ENCODE peak calls at places on chromosomes 12 and 14, in four cellular contexts. W, G, H and T are unnamed samples.

GRCh38 chr12:18467636-18468520 is 206.6 kb downstream of the PIK3C2G start:
- DNase-seq in W (no peak), G (no peak), H (no peak), T (no peak)

GRCh38 chr12:109127533-109128242 is 11.3 kb downstream of the ACACB start:
- DNase-seq in W (no peak), G (no peak), H (no peak), T (no peak)

GRCh38 chr14:51609987-51610283 is 41.8 kb upstream of the FRMD6 start:
- DNase-seq in W (no peak), G (no peak), H (no peak), T (peak)

GRCh38 chr14:90445011-90445410 is 48.2 kb downstream of the CALM1 start:
- DNase-seq in W (no peak), G (no peak), H (no peak), T (no peak)

GRCh38 chr14:72401632-72402428 is 469.6 kb downstream of the RGS6 start:
- DNase-seq in W (no peak), G (no peak), H (no peak), T (no peak)

GRCh38 chr14:50830044-50830931 is 674 bp downstream of the NIN start:
- DNase-seq in W (peak), G (peak), H (peak), T (peak)

GRCh38 chr12:196436-196835 is 17.5 kb downstream of the SLC6A12 start:
- DNase-seq in W (no peak), G (no peak), H (no peak), T (no peak)

GRCh38 chr12:56061982-56062381 is 18.0 kb upstream of the ERBB3 start:
- DNase-seq in W (no peak), G (no peak), H (no peak), T (no peak)

GRCh38 chr12:105524961-105525360 is 194.5 kb downstream of the C12orf75 start:
- DNase-seq in W (no peak), G (no peak), H (no peak), T (no peak)

GRCh38 chr14:63435838-63436237 is 107.3 kb downstream of the PPP2R5E start:
- DNase-seq in W (peak), G (no peak), H (no peak), T (no peak)

GRCh38 chr14:31229638-31230229 is 22.1 kb upstream of the HECTD1 start:
- DNase-seq in W (peak), G (no peak), H (no peak), T (peak)

GRCh38 chr14:58878740-58879139 is 241.0 kb downstream of the DACT1 start:
- DNase-seq in W (no peak), G (no peak), H (no peak), T (no peak)

GRCh38 chr14:60245316-60246177 is 3.5 kb upstream of the PPM1A start:
- DNase-seq in W (no peak), G (no peak), H (no peak), T (no peak)

GRCh38 chr12:49585477-49586445 is 17.8 kb upstream of the MCRS1 start:
- DNase-seq in W (no peak), G (no peak), H (no peak), T (no peak)

GRCh38 chr12:116398193-116398592 is 120.7 kb upstream of the MED13L start:
- DNase-seq in W (no peak), G (no peak), H (no peak), T (no peak)

GRCh38 chr14:45610303-45610702 is 357.3 kb upstream of the MIS18BP1 start:
- DNase-seq in W (no peak), G (no peak), H (no peak), T (no peak)

GRCh38 chr12:32025906-32026305 is 66.7 kb downstream of the RESF1 start:
- DNase-seq in W (peak), G (no peak), H (no peak), T (no peak)

GRCh38 chr12:3998968-3999792 is 126.0 kb upstream of the PARP11 start:
- DNase-seq in W (no peak), G (no peak), H (no peak), T (no peak)

GRCh38 chr12:99057670-99058069 is 412.6 kb downstream of the APAF1 start:
- DNase-seq in W (no peak), G (no peak), H (no peak), T (no peak)

GRCh38 chr12:126271138-126271537 is 1205.9 kb downstream of the AACS start:
- DNase-seq in W (no peak), G (no peak), H (no peak), T (no peak)

GRCh38 chr12:10031771-10032175 is 1.3 kb downstream of the CLEC9A start:
- DNase-seq in W (no peak), G (no peak), H (no peak), T (no peak)

GRCh38 chr12:58363971-58364370 is 422.6 kb downstream of the ATP23 start:
- DNase-seq in W (no peak), G (no peak), H (no peak), T (no peak)

GRCh38 chr14:101715209-101716076 is 46.1 kb upstream of the PPP2R5C start:
- DNase-seq in W (peak), G (no peak), H (no peak), T (no peak)

GRCh38 chr12:99771659-99772058 is 124.1 kb downstream of the GARIN6 start:
- DNase-seq in W (no peak), G (no peak), H (no peak), T (no peak)

GRCh38 chr12:116121453-116121871 is 156.0 kb downstream of the MED13L start:
- DNase-seq in W (no peak), G (no peak), H (no peak), T (no peak)

GRCh38 chr12:46660276-46660675 is 165.5 kb downstream of the SLC38A4 start:
- DNase-seq in W (no peak), G (no peak), H (no peak), T (peak)

GRCh38 chr12:59736786-59737185 is 141.0 kb downstream of the SLC16A7 start:
- DNase-seq in W (no peak), G (peak), H (no peak), T (peak)

DNA sequence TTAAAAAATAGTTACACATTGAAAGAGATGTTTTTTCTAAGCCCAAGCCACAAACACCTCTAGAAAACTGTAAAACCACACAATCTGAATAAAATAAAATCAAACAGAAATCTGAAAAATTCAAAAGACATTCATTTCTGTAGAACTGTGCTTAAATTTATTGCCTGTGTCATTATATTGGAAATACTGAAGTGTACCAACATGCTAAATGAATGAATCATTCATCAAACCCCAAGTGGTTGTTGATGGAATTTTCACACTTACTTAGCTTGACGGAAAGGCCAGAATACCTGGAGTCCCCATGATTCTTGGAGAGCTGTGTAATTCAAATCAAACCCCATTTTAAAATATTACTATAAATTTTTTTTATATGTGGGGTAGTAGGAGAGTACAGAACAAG is 2.7 kb downstream of the KITLG start:
- DNase-seq in W (no peak), G (no peak), H (no peak), T (no peak)
- TF ChIP-seq CTCF in W (no peak), G (peak), H (peak), T (no peak)

GRCh38 chr14:92928258-92928629 is 5.3 kb downstream of the CHGA start:
- DNase-seq in W (no peak), G (no peak), H (no peak), T (no peak)
- TF ChIP-seq CTCF in W (no peak), G (no peak), H (no peak), T (no peak)

DNA sequence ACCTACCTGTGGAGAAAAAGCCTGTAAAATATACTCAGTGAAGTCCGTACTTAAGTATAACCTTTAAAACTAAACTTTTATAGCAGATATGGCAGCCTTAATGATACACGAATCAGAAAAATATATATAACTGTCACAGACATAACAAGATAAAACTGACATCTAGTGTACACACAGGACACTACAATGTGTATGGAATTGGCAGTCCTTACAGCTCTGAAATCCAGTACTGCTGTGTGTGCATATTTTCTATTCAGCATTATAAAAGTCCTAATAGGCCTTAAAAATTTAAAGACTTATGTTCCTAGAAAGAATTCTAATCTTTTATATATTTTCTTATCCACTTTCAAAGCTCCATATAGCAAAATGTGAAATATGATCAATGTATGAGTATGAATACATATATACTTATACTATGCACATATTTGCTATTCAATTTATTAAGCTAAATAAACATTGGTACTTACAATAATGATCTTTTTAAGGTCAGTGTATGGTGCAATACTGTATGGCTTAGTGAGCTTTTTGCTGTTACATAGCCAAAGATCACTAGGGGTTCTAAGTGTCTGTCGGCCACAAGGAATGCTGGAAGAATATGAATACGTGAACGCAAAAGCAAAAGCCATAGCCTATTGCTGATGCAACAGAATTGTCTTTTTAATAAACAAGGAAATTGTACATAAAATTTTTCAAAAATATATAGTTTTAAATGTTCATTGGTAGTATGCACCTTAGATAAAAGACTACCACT is 69.2 kb downstream of the C2CD5 start:
- DNase-seq in W (no peak), G (no peak), H (no peak), T (no peak)
- TF ChIP-seq CTCF in W (no peak), G (no peak), H (no peak), T (no peak)

GRCh38 chr14:61280526-61281185 is 482 bp downstream of the TMEM30B start:
- DNase-seq in W (peak), G (peak), H (peak), T (no peak)
- TF ChIP-seq CTCF in W (no peak), G (peak), H (peak), T (no peak)

GRCh38 chr12:52022841-52023181 is 16.1 kb downstream of the TAMALIN start:
- DNase-seq in W (no peak), G (no peak), H (no peak), T (no peak)

GRCh38 chr12:52023182-52023975 is 16.6 kb downstream of the TAMALIN start:
- DNase-seq in W (peak), G (peak), H (peak), T (peak)

GRCh38 chr12:52025301-52026172 is 18.8 kb downstream of the TAMALIN start:
- DNase-seq in W (peak), G (peak), H (peak), T (peak)

GRCh38 chr12:52026267-52026666 is 19.5 kb downstream of the TAMALIN start:
- DNase-seq in W (no peak), G (no peak), H (no peak), T (no peak)

DNA sequence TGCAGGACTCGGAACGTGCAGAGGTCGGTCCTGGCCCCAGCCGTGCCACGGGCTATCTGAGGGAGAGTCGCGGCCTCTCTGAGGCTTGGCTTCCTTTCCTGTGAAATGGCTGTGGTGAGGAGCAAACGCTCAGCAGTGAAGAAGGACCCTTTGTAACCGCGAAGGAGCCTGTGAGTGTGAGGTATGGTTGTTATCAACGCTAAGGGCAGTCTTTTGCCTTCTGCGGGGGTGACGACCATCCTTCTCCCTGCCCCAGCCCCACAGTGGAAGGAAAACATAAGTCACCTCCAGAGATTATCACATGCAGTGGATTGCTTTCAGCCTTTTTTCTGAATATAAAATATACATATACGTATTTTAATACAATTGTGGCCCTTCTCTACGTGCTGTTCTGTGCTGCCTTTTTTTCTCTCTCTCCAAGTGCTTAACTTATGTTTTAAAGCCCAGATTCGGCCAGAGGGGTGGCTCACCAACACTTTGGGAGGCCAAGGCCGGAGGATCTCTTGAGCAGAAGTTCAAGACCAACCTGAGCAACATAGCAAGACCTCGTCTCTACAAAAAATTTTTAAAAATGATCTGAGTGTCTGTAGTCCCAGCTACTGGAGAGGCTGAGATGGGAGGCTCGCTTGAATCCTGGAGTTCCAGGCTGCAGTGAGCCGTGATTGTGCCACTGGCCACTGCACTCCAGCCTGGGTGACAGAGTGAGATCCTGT is 17.4 kb downstream of the TAMALIN start:
- DNase-seq in W (no peak), G (no peak), H (no peak), T (no peak)
- TF ChIP-seq CTCF in W (no peak), G (peak), H (peak), T (no peak)

DNA sequence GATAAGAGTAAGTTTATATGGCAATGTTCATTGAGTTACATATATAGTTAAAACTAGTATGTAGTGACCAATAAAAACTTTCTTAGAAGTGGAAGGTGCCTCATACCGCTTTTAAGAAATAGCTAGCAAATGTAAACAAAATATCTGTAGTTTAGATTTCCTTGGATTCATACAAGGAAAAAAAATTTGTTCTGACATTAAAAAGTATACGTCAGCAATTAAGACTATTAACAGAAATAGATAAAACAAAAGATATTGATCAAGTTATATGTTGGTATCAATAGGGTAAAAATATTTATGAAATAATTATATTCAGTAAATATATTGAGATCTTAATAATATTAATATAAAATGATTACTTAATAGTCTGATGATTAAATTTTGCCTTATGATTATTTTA is 718.8 kb upstream of the LRFN5 start:
- DNase-seq in W (no peak), G (no peak), H (no peak), T (no peak)
- TF ChIP-seq CTCF in W (no peak), G (no peak), H (no peak), T (no peak)

DNA sequence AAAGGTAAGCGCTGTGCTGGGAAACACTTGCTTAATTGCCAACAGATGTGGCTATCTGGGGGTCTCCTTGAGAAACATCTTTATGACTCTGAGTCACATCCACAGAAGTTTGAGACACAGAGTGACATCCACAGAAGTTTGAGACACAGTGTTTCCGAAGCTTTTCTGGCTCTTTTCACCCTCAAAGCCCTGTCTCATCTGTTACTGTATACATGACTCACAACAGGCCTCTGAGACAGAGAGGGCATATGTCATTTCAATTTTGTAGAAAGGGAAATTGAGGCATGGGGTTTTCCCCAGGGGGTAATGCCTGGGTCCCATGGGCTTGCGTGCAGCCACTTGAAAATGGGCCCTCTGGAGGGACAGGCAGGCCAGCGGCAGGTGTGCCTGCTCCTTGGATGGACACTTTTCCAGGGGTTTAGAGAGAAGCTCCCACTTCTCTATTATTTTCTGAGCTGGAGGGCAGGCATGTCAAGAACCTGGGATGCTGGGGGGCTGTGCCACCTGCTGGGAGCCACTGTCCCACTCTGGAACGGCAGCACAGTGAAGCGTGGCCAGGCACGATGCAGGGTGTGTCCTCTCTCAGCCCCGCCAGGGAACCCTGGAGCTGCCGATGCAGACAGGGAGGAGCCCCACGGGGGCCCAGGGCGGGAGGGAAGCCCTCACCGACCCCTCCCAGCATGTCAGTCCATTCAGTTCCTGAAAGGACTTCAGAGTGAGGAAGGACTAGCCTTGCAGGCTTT is 111.3 kb upstream of the FKBP4 start:
- DNase-seq in W (peak), G (no peak), H (no peak), T (no peak)
- TF ChIP-seq CTCF in W (no peak), G (no peak), H (no peak), T (no peak)

DNA sequence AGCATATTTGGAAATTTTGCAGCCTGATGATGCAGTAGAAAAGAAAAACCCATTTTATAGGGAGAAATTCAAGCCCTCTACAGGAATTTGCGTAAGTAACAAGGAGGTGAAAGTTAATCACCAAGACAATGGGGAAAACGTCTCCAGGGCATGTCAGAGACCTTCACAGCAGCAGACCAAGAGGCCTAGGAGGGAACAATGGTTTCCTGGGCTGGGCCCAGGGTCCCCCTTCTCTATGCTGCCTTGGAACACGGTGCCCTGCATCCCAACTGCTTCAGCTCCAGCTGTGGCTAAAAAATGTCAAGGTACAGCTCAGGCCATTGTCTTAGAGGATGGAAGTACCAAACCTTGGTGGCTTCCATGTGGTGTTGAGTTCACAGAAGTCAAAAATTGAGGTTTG is 6.5 kb upstream of the KRT6C start:
- DNase-seq in W (no peak), G (no peak), H (no peak), T (no peak)
- TF ChIP-seq CTCF in W (no peak), G (no peak), H (no peak), T (no peak)

DNA sequence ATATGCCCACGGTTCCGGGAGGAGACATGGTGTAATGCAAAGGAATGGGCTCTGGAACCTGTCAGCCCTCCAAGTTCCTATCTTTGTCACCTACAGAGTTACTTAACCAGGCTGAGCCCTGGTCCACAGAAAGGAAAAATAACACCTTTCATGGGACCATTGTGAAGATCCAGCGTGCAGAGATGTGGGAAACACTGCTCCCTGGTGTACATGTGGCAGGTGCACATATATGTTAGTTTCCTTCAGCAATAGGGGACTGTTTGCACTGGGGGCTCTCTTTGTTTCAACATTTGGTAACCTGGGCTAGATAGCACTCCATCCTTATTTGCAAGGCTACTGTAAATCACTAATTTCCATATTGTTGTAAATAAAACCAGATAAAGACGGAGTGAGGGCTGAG is 72.3 kb downstream of the ANO2 start:
- DNase-seq in W (no peak), G (no peak), H (no peak), T (peak)
- TF ChIP-seq CTCF in W (no peak), G (peak), H (no peak), T (peak)

GRCh38 chr14:56874375-56874774 is 64.1 kb upstream of the OTX2 start:
- DNase-seq in W (no peak), G (peak), H (peak), T (peak)
- TF ChIP-seq CTCF in W (no peak), G (peak), H (peak), T (peak)